ENCODE peak calls at places on chromosomes 16 and 17, in eight cellular contexts. A, O, E, Q, L, F, P and U are unnamed samples.

GRCh38 chr16:14284930-14285541 is 213.9 kb downstream of the MRTFB start:
- DNase-seq in O (no peak), E (peak), Q (no peak), A (no peak), F (peak), P (no peak), L (no peak), U (peak)

GRCh38 chr16:19804538-19805323 is 79.9 kb downstream of the GPRC5B start:
- DNase-seq in O (peak), E (no peak), P (peak), Q (no peak), F (no peak), L (peak), A (peak), U (peak)

GRCh38 chr17:31269597-31269996 is 27.4 kb downstream of the OMG start:
- DNase-seq in P (peak), F (no peak), O (no peak), L (no peak), Q (no peak), A (no peak), E (peak), U (no peak)

GRCh38 chr16:1310832-1311200 is 1.4 kb downstream of the UBE2I start:
- DNase-seq in O (no peak), A (no peak), L (peak), F (no peak), E (no peak), P (no peak), Q (no peak), U (no peak)

GRCh38 chr16:67987460-67988160 is 7.3 kb upstream of the DPEP3 start:
- DNase-seq in Q (no peak), O (no peak), F (no peak), E (peak), P (no peak), L (no peak), A (no peak), U (no peak)

GRCh38 chr17:37541880-37542675 is 52.4 kb downstream of the DUSP14 start:
- DNase-seq in F (no peak), L (no peak), E (peak), O (no peak), A (no peak), Q (no peak), P (no peak), U (no peak)

GRCh38 chr17:43702636-43703035 is 40.9 kb upstream of the MEOX1 start:
- DNase-seq in O (no peak), L (no peak), F (no peak), E (no peak), Q (no peak), A (no peak), P (peak), U (no peak)

GRCh38 chr17:68491381-68491849 is 20.8 kb upstream of the PRKAR1A start:
- DNase-seq in F (no peak), P (no peak), E (no peak), Q (no peak), O (no peak), L (no peak), A (peak), U (peak)

GRCh38 chr17:75400326-75400939 is 5.0 kb downstream of the GRB2 start:
- DNase-seq in A (peak), F (no peak), L (no peak), Q (no peak), P (no peak), E (no peak), O (no peak), U (no peak)

GRCh38 chr17:45314761-45315549 is 1.9 kb downstream of the MAP3K14 start:
- DNase-seq in A (no peak), P (no peak), O (no peak), E (no peak), L (no peak), Q (no peak), F (no peak), U (no peak)

GRCh38 chr17:50572541-50572940 is 12.0 kb downstream of the CACNA1G start:
- DNase-seq in A (no peak), F (no peak), Q (no peak), L (no peak), E (no peak), P (no peak), O (no peak), U (no peak)

GRCh38 chr16:81841709-81842108 is 62.6 kb downstream of the PLCG2 start:
- DNase-seq in O (no peak), F (no peak), P (no peak), A (peak), Q (no peak), L (no peak), E (no peak), U (no peak)

GRCh38 chr17:51951737-51952136 is 206.8 kb downstream of the CA10 start:
- DNase-seq in F (no peak), A (no peak), P (no peak), O (no peak), L (no peak), E (no peak), Q (no peak), U (no peak)

GRCh38 chr17:34354637-34355036 is 1.6 kb upstream of the CCL13 start:
- DNase-seq in O (no peak), Q (no peak), P (no peak), L (no peak), A (no peak), E (peak), F (no peak), U (no peak)

GRCh38 chr16:57953857-57954256 is 17.1 kb downstream of the CNGB1 start:
- DNase-seq in P (no peak), Q (no peak), E (no peak), F (no peak), L (no peak), O (no peak), A (no peak), U (no peak)

GRCh38 chr16:50602531-50603205 is 54.5 kb downstream of the NKD1 start:
- DNase-seq in A (peak), E (no peak), Q (no peak), F (no peak), L (peak), O (no peak), P (no peak), U (no peak)

GRCh38 chr17:48522031-48522593 is 8.7 kb downstream of the HOXB1 start:
- DNase-seq in A (no peak), O (no peak), P (no peak), Q (no peak), F (no peak), L (no peak), E (peak), U (no peak)

GRCh38 chr17:64077409-64077808 is 52.5 kb downstream of the ERN1 start:
- DNase-seq in L (no peak), F (peak), Q (no peak), O (no peak), A (no peak), E (peak), P (no peak), U (peak)

GRCh38 chr17:68011199-68011665 is 15.0 kb upstream of the C17orf58 start:
- DNase-seq in P (no peak), E (peak), Q (peak), A (peak), L (peak), F (peak), O (peak), U (peak)

GRCh38 chr17:27407916-27408846 is 48.1 kb upstream of the KSR1 start:
- DNase-seq in E (peak), O (no peak), Q (no peak), F (no peak), L (no peak), P (peak), A (no peak), U (no peak)

GRCh38 chr16:84036131-84036530 is 6.5 kb downstream of the SLC38A8 start:
- DNase-seq in E (no peak), A (no peak), Q (no peak), L (no peak), O (no peak), F (no peak), P (no peak), U (no peak)

GRCh38 chr16:23353440-23353839 is 51.3 kb downstream of the SCNN1B start:
- DNase-seq in F (no peak), L (no peak), O (no peak), E (no peak), P (no peak), A (no peak), Q (no peak), U (no peak)

GRCh38 chr17:40555296-40556190 is 9.7 kb downstream of the CCR7 start:
- DNase-seq in A (peak), F (peak), Q (no peak), P (no peak), L (no peak), E (no peak), O (no peak), U (no peak)

GRCh38 chr17:81518785-81519283 is 6.2 kb upstream of the ACTG1 start:
- DNase-seq in E (no peak), F (peak), L (no peak), Q (no peak), P (no peak), A (peak), O (peak), U (peak)

GRCh38 chr16:3696425-3697218 is 20.7 kb downstream of the TRAP1 start:
- DNase-seq in E (peak), P (no peak), Q (no peak), L (no peak), A (no peak), O (no peak), F (no peak), U (no peak)

GRCh38 chr17:48589831-48590602 is at the start of gene HOXB3:
- DNase-seq in Q (no peak), A (peak), O (no peak), L (no peak), P (no peak), F (no peak), E (peak), U (no peak)

GRCh38 chr16:74305978-74306784 is 9.6 kb downstream of the PSMD7 start:
- DNase-seq in E (no peak), L (no peak), A (no peak), Q (no peak), O (no peak), F (no peak), P (no peak), U (no peak)

GRCh38 chr17:33871720-33872535 is 383.2 kb upstream of the CCL2 start:
- DNase-seq in Q (no peak), F (no peak), A (no peak), E (no peak), O (no peak), L (no peak), P (no peak), U (no peak)

GRCh38 chr16:53955221-53955875 is 251.4 kb downstream of the FTO start:
- DNase-seq in F (no peak), P (no peak), A (no peak), Q (no peak), O (no peak), E (no peak), L (no peak), U (no peak)

GRCh38 chr16:50627419-50627818 is 53.7 kb downstream of the SNX20 start:
- DNase-seq in Q (no peak), A (peak), L (peak), P (no peak), F (no peak), O (peak), E (peak), U (no peak)

GRCh38 chr17:68176770-68177169 is 71.1 kb upstream of the AMZ2 start:
- DNase-seq in Q (no peak), O (no peak), E (no peak), F (no peak), P (no peak), A (no peak), L (no peak), U (no peak)

GRCh38 chr17:29590261-29590978 is 972 bp upstream of the GIT1 start:
- DNase-seq in F (peak), Q (no peak), A (no peak), O (peak), L (no peak), E (peak), P (peak), U (peak)

GRCh38 chr16:56048425-56049100 is 142.7 kb upstream of the GNAO1 start:
- DNase-seq in Q (no peak), F (no peak), O (no peak), L (no peak), E (no peak), P (no peak), A (no peak), U (no peak)

GRCh38 chr16:69166221-69166833 is 20.6 kb upstream of the SNTB2 start:
- DNase-seq in P (no peak), E (peak), F (no peak), O (no peak), A (no peak), Q (no peak), L (peak), U (no peak)

GRCh38 chr17:76914937-76915336 is 46.7 kb downstream of the MGAT5B start:
- DNase-seq in A (no peak), Q (no peak), O (no peak), E (no peak), F (no peak), P (no peak), L (no peak), U (no peak)
- H3K27ac ChIP-seq in A (no peak), Q (no peak), O (no peak), E (no peak), F (no peak), P (no peak), L (no peak), U (no peak)

DNA sequence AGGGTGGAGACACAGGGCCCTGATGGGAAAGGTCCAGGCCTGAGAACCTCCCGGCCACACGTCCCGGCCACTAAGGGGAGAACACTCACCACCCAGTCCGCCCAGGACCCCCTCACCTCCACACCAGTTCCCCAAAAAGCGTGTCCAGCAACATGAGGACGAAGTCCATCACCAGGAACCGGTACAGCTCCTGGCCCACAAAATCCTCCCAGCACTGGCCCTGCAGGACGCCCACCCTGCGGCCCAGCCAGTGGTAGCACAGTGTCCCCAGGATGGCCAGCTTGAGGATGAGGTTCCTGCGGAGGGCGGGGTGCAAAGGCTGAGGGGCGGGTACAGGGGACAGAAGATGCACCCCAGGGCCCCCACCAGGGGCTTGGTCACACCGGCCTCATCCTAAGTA is 8.0 kb downstream of the TMC6 start:
- DNase-seq in L (no peak), F (no peak), A (no peak), O (no peak), P (no peak), E (no peak), Q (no peak), U (no peak)
- H3K27ac ChIP-seq in L (peak), F (no peak), A (no peak), O (no peak), P (no peak), E (no peak), Q (peak), U (no peak)

GRCh38 chr17:17565471-17566365 is 25.8 kb downstream of the PEMT start:
- DNase-seq in P (no peak), F (no peak), A (no peak), E (peak), Q (no peak), O (no peak), L (no peak), U (no peak)
- H3K27ac ChIP-seq in P (no peak), F (peak), A (no peak), E (no peak), Q (no peak), O (peak), L (no peak), U (peak)

GRCh38 chr17:57657211-57657610 is 87.9 kb downstream of the CCDC182 start:
- DNase-seq in O (no peak), F (no peak), P (no peak), Q (no peak), A (no peak), L (no peak), E (no peak), U (no peak)
- H3K27ac ChIP-seq in O (no peak), F (no peak), P (no peak), Q (no peak), A (no peak), L (no peak), E (no peak), U (no peak)

DNA sequence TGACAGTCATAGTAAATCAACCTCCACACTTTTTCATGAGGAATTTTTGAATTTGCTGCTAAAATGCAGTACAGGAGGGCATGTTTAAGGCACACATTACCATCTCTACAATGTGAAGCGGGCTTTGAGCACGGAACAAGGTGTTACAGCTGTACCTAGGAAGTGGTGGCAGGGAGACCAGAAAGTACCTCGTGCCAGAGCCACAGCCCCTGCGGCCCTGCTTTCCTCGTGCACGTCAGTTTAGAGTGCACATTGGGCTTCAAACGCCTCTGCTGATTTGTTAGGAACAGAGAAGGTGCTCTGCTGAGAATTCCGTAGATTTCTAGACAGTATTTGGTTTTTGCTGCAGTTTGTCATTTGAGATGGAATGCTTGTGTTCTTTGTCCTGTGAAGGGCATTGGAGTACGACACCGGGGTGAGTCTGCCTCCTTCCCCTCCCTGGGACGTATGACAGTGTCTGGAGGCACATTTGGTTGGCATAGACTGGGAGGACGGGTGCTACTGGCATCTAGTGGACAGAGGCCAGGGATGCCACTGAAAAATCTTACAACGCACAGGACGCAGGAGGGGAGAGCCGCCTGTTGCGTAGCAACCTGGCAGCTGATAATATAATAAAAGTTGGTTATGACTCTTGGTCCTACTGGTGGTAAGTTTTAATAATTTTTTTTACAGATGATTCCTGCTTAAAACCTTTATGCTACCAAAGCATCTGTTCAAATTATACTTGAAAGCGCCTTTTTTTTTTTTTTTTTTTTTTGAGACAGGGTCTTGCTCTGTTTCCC is 9.1 kb downstream of the FOXK2 start:
- DNase-seq in O (peak), L (no peak), E (peak), Q (no peak), A (peak), P (no peak), F (no peak), U (peak)
- H3K27ac ChIP-seq in O (peak), L (no peak), E (no peak), Q (peak), A (peak), P (no peak), F (no peak), U (peak)

GRCh38 chr16:86494565-86495356 is 15.6 kb upstream of the FOXF1 start:
- DNase-seq in E (no peak), O (no peak), L (no peak), F (no peak), Q (no peak), P (no peak), A (no peak), U (no peak)
- H3K27ac ChIP-seq in E (no peak), O (no peak), L (no peak), F (peak), Q (no peak), P (no peak), A (peak), U (peak)